ENCODE peak calls at places on chromosomes 16 and 17, in ten cellular contexts. U is A549; J is fibroblast of lung; M is astrocyte; I is CD8-positive, alpha-beta T cell; C is stomach; L is HCT116; V is Peyer's patch; Y is lung; P is sigmoid colon. R is an unnamed sample.

GRCh38 chr17:69734656-69735055 is 320.2 kb downstream of the MAP2K6 start:
- DNase-seq in M (peak; percentile 38), C (no peak), J (no peak), U (no peak), L (no peak), P (no peak), I (no peak), Y (no peak), V (no peak), R (no peak)

GRCh38 chr16:11252482-11252931 is 3.5 kb downstream of the SOCS1 start:
- DNase-seq in V (no peak), U (no peak), J (no peak), I (peak; percentile 21), Y (no peak), M (no peak), P (no peak), L (no peak), C (no peak), R (no peak)

GRCh38 chr17:16258916-16259315 is 41.9 kb downstream of the PIGL start:
- DNase-seq in U (no peak), C (no peak), I (no peak), M (no peak), L (no peak), V (no peak), J (peak; percentile 71), Y (no peak), P (no peak), R (no peak)

GRCh38 chr17:74579910-74580309 is 12.2 kb downstream of the CD300LD start:
- DNase-seq in C (no peak), Y (no peak), V (no peak), I (no peak), P (no peak), M (no peak), L (no peak), J (no peak), U (no peak), R (no peak)

GRCh38 chr17:18008496-18009268 is 30.3 kb downstream of the ATPAF2 start:
- DNase-seq in J (no peak), M (peak; percentile 72), Y (no peak), P (no peak), I (no peak), U (no peak), L (no peak), V (no peak), C (no peak), R (no peak)

GRCh38 chr17:54754560-54754959 is 146.1 kb upstream of the TOM1L1 start:
- DNase-seq in Y (no peak), I (no peak), P (no peak), M (no peak), U (no peak), L (peak; percentile 6), V (no peak), C (no peak), J (no peak), R (no peak)

GRCh38 chr16:49312389-49312990 is 30.9 kb upstream of the CBLN1 start:
- DNase-seq in Y (no peak), J (no peak), P (no peak), V (no peak), I (no peak), U (no peak), C (no peak), M (no peak), L (no peak), R (no peak)

GRCh38 chr17:49565948-49566491 is 9.7 kb upstream of the NXPH3 start:
- DNase-seq in U (no peak), Y (peak; percentile 89), C (peak; percentile 87), V (peak; percentile 40), I (no peak), J (peak; percentile 38), P (peak; percentile 98), L (no peak), M (no peak), R (peak; percentile 35)

GRCh38 chr16:52993179-52993578 is 59.5 kb downstream of the CHD9NB start:
- DNase-seq in I (no peak), P (no peak), U (no peak), C (no peak), J (no peak), Y (no peak), L (no peak), V (no peak), M (no peak), R (no peak)

GRCh38 chr17:12973496-12974318 is 44.1 kb downstream of the ELAC2 start:
- DNase-seq in L (no peak), J (no peak), I (no peak), C (no peak), Y (no peak), M (peak; percentile 13), V (no peak), P (no peak), U (no peak), R (no peak)

GRCh38 chr17:17985555-17985954 is 12.9 kb downstream of the DRC3 start:
- DNase-seq in U (no peak), P (no peak), L (no peak), J (no peak), C (no peak), Y (no peak), I (no peak), M (no peak), V (no peak), R (no peak)

GRCh38 chr16:56988948-56989945 is at the start of gene NLRC5:
- DNase-seq in M (peak; percentile 65), J (peak; percentile 84), L (peak; percentile 22), P (peak; percentile 91), V (peak; percentile 93), Y (peak; percentile 86), I (peak; percentile 89), C (peak; percentile 92), U (peak; percentile 86), R (peak; percentile 42)

GRCh38 chr17:5837055-5837491 is 233.1 kb upstream of the WSCD1 start:
- DNase-seq in P (no peak), Y (no peak), M (peak; percentile 68), C (no peak), L (peak; percentile 78), I (no peak), U (peak; percentile 73), J (no peak), V (no peak), R (no peak)

GRCh38 chr17:77827461-77827968 is 131.0 kb upstream of the TNRC6C start:
- DNase-seq in M (no peak), Y (no peak), U (no peak), L (no peak), V (no peak), I (no peak), J (no peak), P (peak; percentile 46), C (no peak), R (no peak)

GRCh38 chr16:54054237-54054780 is 232.3 kb downstream of the IRX3 start:
- DNase-seq in L (no peak), M (no peak), V (no peak), I (no peak), Y (no peak), U (no peak), P (no peak), J (no peak), C (no peak), R (no peak)

GRCh38 chr16:12016166-12016947 is 39.8 kb downstream of the SNX29 start:
- DNase-seq in Y (no peak), U (no peak), P (no peak), M (peak; percentile 85), L (no peak), J (no peak), I (no peak), C (peak; percentile 43), V (no peak), R (no peak)

GRCh38 chr17:82022310-82022980 is at the start of gene CENPX:
- DNase-seq in I (no peak), Y (no peak), V (no peak), L (no peak), J (no peak), U (no peak), M (no peak), C (no peak), P (no peak), R (no peak)

GRCh38 chr16:72736074-72736473 is 311.9 kb downstream of the ZFHX3 start:
- DNase-seq in L (no peak), V (no peak), Y (no peak), U (no peak), J (no peak), P (no peak), C (no peak), M (no peak), I (no peak), R (no peak)

GRCh38 chr17:42608692-42609181 is 437 bp downstream of the RETREG3 start:
- DNase-seq in I (no peak), P (no peak), J (no peak), C (no peak), U (no peak), L (no peak), V (peak; percentile 20), Y (peak; percentile 32), M (no peak), R (no peak)

GRCh38 chr17:15247891-15248529 is 17.1 kb downstream of the PMP22 start:
- DNase-seq in J (no peak), I (no peak), L (no peak), V (no peak), M (peak; percentile 4), P (no peak), Y (no peak), C (no peak), U (peak; percentile 47), R (no peak)

GRCh38 chr16:10642964-10643363 is 51.8 kb downstream of the TEKT5 start:
- DNase-seq in M (no peak), U (no peak), J (no peak), V (no peak), L (no peak), C (no peak), Y (no peak), P (no peak), I (no peak), R (no peak)

GRCh38 chr16:68902376-68903345 is 59.3 kb downstream of the TANGO6 start:
- DNase-seq in I (no peak), V (no peak), C (no peak), L (peak; percentile 72), U (peak; percentile 58), P (no peak), Y (peak; percentile 51), J (peak; percentile 66), M (peak; percentile 31), R (peak; percentile 2)
- H3K27ac ChIP-seq in I (no peak overlapping the region), V (no peak overlapping the region), C (no peak overlapping the region), L (no peak overlapping the region), U (peak overlapping the region; percentile 38), P (peak overlapping the region; percentile 65), Y (no peak overlapping the region), J (no peak overlapping the region), M (no peak overlapping the region), R (no peak overlapping the region)

GRCh38 chr16:50551243-50551642 is 3.0 kb downstream of the NKD1 start:
- DNase-seq in J (no peak), C (no peak), M (no peak), L (no peak), U (no peak), I (no peak), Y (no peak), V (no peak), P (no peak), R (no peak)
- H3K27ac ChIP-seq in J (no peak overlapping the region), C (peak overlapping the region; percentile 83), M (no peak overlapping the region), L (no peak overlapping the region), U (no peak overlapping the region), I (no peak overlapping the region), Y (no peak overlapping the region), V (no peak overlapping the region), P (peak overlapping the region; percentile 83), R (no peak overlapping the region)

GRCh38 chr16:684067-684794 is at the start of gene JMJD8:
- DNase-seq in Y (peak; percentile 98), U (peak; percentile 90), J (peak; percentile 94), I (peak; percentile 98), M (peak; percentile 87), C (peak; percentile 98), V (peak; percentile 96), P (peak; percentile 98), L (peak; percentile 89), R (peak; percentile 95)
- H3K27ac ChIP-seq in Y (peak within 1 kb of the TSS; percentile 84), U (peak within 1 kb of the TSS; percentile 91), J (peak within 1 kb of the TSS; percentile 69), I (peak within 1 kb of the TSS; percentile 69), M (peak within 1 kb of the TSS; percentile 50), C (peak within 1 kb of the TSS; percentile 90), V (peak within 1 kb of the TSS; percentile 85), P (peak within 1 kb of the TSS; percentile 83), L (peak within 1 kb of the TSS; percentile 98), R (peak within 1 kb of the TSS; percentile 85)

GRCh38 chr16:81711609-81712329 is 67.3 kb upstream of the PLCG2 start:
- DNase-seq in L (peak; percentile 86), V (no peak), C (no peak), I (no peak), J (peak; percentile 88), M (peak; percentile 95), P (peak; percentile 81), Y (no peak), U (peak; percentile 92), R (no peak)
- H3K27ac ChIP-seq in L (no peak overlapping the region), V (peak overlapping the region; percentile 60), C (peak overlapping the region; percentile 69), I (no peak overlapping the region), J (no peak overlapping the region), M (peak overlapping the region; percentile 75), P (no peak overlapping the region), Y (peak overlapping the region; percentile 43), U (peak overlapping the region; percentile 94), R (no peak overlapping the region)

R was measured in caudate nucleus.